ENCODE peak calls at places on chromosomes 6 and 20, in eight cellular contexts. One of them, this sample, is unnamed. For H3K4me1, the result is how much of the 10 kb centered on the place peaks cover.

GRCh38 chr6:111601875-111602274 is 3.8 kb downstream of the TRAF3IP2 start:
- DNase-seq in CD4-positive, CD25-positive, alpha-beta regulatory T cell: no peak
- DNase-seq in psoas muscle: no peak
- DNase-seq in fibroblast of lung: peak
- DNase-seq in SJSA1: no peak
- DNase-seq in mesendoderm: no peak
- DNase-seq in effector memory CD4-positive, alpha-beta T cell: no peak
- DNase-seq in upper lobe of right lung: no peak
- DNase-seq in this sample: no peak

GRCh38 chr20:17499041-17499440 is 32.1 kb downstream of the BFSP1 start:
- DNase-seq in CD4-positive, CD25-positive, alpha-beta regulatory T cell: no peak
- DNase-seq in psoas muscle: no peak
- DNase-seq in fibroblast of lung: no peak
- DNase-seq in SJSA1: no peak
- DNase-seq in mesendoderm: peak
- DNase-seq in effector memory CD4-positive, alpha-beta T cell: no peak
- DNase-seq in upper lobe of right lung: no peak
- DNase-seq in this sample: no peak

GRCh38 chr6:20919677-20920385 is 385.6 kb downstream of the CDKAL1 start:
- DNase-seq in CD4-positive, CD25-positive, alpha-beta regulatory T cell: no peak
- DNase-seq in psoas muscle: no peak
- DNase-seq in fibroblast of lung: peak
- DNase-seq in SJSA1: no peak
- DNase-seq in mesendoderm: peak
- DNase-seq in effector memory CD4-positive, alpha-beta T cell: no peak
- DNase-seq in upper lobe of right lung: no peak
- DNase-seq in this sample: no peak

GRCh38 chr20:51423810-51424209 is 118.7 kb downstream of the NFATC2 start:
- DNase-seq in CD4-positive, CD25-positive, alpha-beta regulatory T cell: no peak
- DNase-seq in psoas muscle: no peak
- DNase-seq in fibroblast of lung: no peak
- DNase-seq in SJSA1: no peak
- DNase-seq in mesendoderm: peak
- DNase-seq in effector memory CD4-positive, alpha-beta T cell: no peak
- DNase-seq in upper lobe of right lung: no peak
- DNase-seq in this sample: no peak

GRCh38 chr6:166221636-166222035 is 54.0 kb upstream of the TBXT start:
- DNase-seq in CD4-positive, CD25-positive, alpha-beta regulatory T cell: no peak
- DNase-seq in psoas muscle: no peak
- DNase-seq in fibroblast of lung: no peak
- DNase-seq in SJSA1: no peak
- DNase-seq in mesendoderm: no peak
- DNase-seq in effector memory CD4-positive, alpha-beta T cell: no peak
- DNase-seq in upper lobe of right lung: no peak
- DNase-seq in this sample: no peak

GRCh38 chr6:139587469-139587868 is 213.0 kb upstream of the CITED2 start:
- DNase-seq in CD4-positive, CD25-positive, alpha-beta regulatory T cell: no peak
- DNase-seq in psoas muscle: no peak
- DNase-seq in fibroblast of lung: peak
- DNase-seq in SJSA1: peak
- DNase-seq in mesendoderm: peak
- DNase-seq in effector memory CD4-positive, alpha-beta T cell: no peak
- DNase-seq in upper lobe of right lung: no peak
- DNase-seq in this sample: peak

GRCh38 chr20:48635791-48636267 is 192.0 kb downstream of the PREX1 start:
- DNase-seq in CD4-positive, CD25-positive, alpha-beta regulatory T cell: peak
- DNase-seq in psoas muscle: peak
- DNase-seq in fibroblast of lung: peak
- DNase-seq in SJSA1: peak
- DNase-seq in mesendoderm: peak
- DNase-seq in effector memory CD4-positive, alpha-beta T cell: peak
- DNase-seq in upper lobe of right lung: peak
- DNase-seq in this sample: peak

GRCh38 chr6:4910060-4910746 is 93.6 kb downstream of the RPP40 start:
- DNase-seq in CD4-positive, CD25-positive, alpha-beta regulatory T cell: no peak
- DNase-seq in psoas muscle: no peak
- DNase-seq in fibroblast of lung: no peak
- DNase-seq in SJSA1: no peak
- DNase-seq in mesendoderm: no peak
- DNase-seq in effector memory CD4-positive, alpha-beta T cell: no peak
- DNase-seq in upper lobe of right lung: no peak
- DNase-seq in this sample: no peak

GRCh38 chr6:155224031-155224451 is 39.8 kb upstream of the CLDN20 start:
- DNase-seq in CD4-positive, CD25-positive, alpha-beta regulatory T cell: peak
- DNase-seq in psoas muscle: no peak
- DNase-seq in fibroblast of lung: peak
- DNase-seq in SJSA1: peak
- DNase-seq in mesendoderm: no peak
- DNase-seq in effector memory CD4-positive, alpha-beta T cell: no peak
- DNase-seq in upper lobe of right lung: no peak
- DNase-seq in this sample: no peak

GRCh38 chr6:28488916-28489365 is 26.7 kb downstream of the GPX6 start:
- DNase-seq in CD4-positive, CD25-positive, alpha-beta regulatory T cell: no peak
- DNase-seq in psoas muscle: no peak
- DNase-seq in fibroblast of lung: peak
- DNase-seq in SJSA1: no peak
- DNase-seq in mesendoderm: peak
- DNase-seq in effector memory CD4-positive, alpha-beta T cell: no peak
- DNase-seq in upper lobe of right lung: no peak
- DNase-seq in this sample: peak

GRCh38 chr6:141878686-141879085 is 254.0 kb upstream of the GJE1 start:
- DNase-seq in CD4-positive, CD25-positive, alpha-beta regulatory T cell: no peak
- DNase-seq in psoas muscle: no peak
- DNase-seq in fibroblast of lung: no peak
- DNase-seq in SJSA1: no peak
- DNase-seq in mesendoderm: no peak
- DNase-seq in effector memory CD4-positive, alpha-beta T cell: no peak
- DNase-seq in upper lobe of right lung: no peak
- DNase-seq in this sample: no peak

GRCh38 chr6:45569210-45569945 is 191.6 kb upstream of the SUPT3H start:
- DNase-seq in CD4-positive, CD25-positive, alpha-beta regulatory T cell: no peak
- DNase-seq in psoas muscle: no peak
- DNase-seq in fibroblast of lung: no peak
- DNase-seq in SJSA1: peak
- DNase-seq in mesendoderm: no peak
- DNase-seq in effector memory CD4-positive, alpha-beta T cell: no peak
- DNase-seq in upper lobe of right lung: peak
- DNase-seq in this sample: no peak

GRCh38 chr20:20498081-20498861 is 130.4 kb downstream of the INSM1 start:
- DNase-seq in CD4-positive, CD25-positive, alpha-beta regulatory T cell: no peak
- DNase-seq in psoas muscle: no peak
- DNase-seq in fibroblast of lung: peak
- DNase-seq in SJSA1: no peak
- DNase-seq in mesendoderm: peak
- DNase-seq in effector memory CD4-positive, alpha-beta T cell: no peak
- DNase-seq in upper lobe of right lung: no peak
- DNase-seq in this sample: no peak

GRCh38 chr20:63843222-63843621 is 12.2 kb upstream of the ZBTB46 start:
- DNase-seq in CD4-positive, CD25-positive, alpha-beta regulatory T cell: no peak
- DNase-seq in psoas muscle: no peak
- DNase-seq in fibroblast of lung: no peak
- DNase-seq in SJSA1: no peak
- DNase-seq in mesendoderm: no peak
- DNase-seq in effector memory CD4-positive, alpha-beta T cell: no peak
- DNase-seq in upper lobe of right lung: no peak
- DNase-seq in this sample: no peak

GRCh38 chr6:16511048-16511660 is 250.1 kb downstream of the ATXN1 start:
- DNase-seq in CD4-positive, CD25-positive, alpha-beta regulatory T cell: no peak
- DNase-seq in psoas muscle: no peak
- DNase-seq in fibroblast of lung: peak
- DNase-seq in SJSA1: no peak
- DNase-seq in mesendoderm: peak
- DNase-seq in effector memory CD4-positive, alpha-beta T cell: no peak
- DNase-seq in upper lobe of right lung: no peak
- DNase-seq in this sample: no peak

GRCh38 chr6:3285049-3285639 is 26.4 kb downstream of the PSMG4 start:
- DNase-seq in CD4-positive, CD25-positive, alpha-beta regulatory T cell: no peak
- DNase-seq in psoas muscle: peak
- DNase-seq in fibroblast of lung: no peak
- DNase-seq in SJSA1: no peak
- DNase-seq in mesendoderm: no peak
- DNase-seq in effector memory CD4-positive, alpha-beta T cell: no peak
- DNase-seq in upper lobe of right lung: peak
- DNase-seq in this sample: no peak

GRCh38 chr20:760751-761417 is 7.4 kb downstream of the SLC52A3 start:
- DNase-seq in CD4-positive, CD25-positive, alpha-beta regulatory T cell: peak
- DNase-seq in psoas muscle: no peak
- DNase-seq in fibroblast of lung: no peak
- DNase-seq in SJSA1: no peak
- DNase-seq in mesendoderm: peak
- DNase-seq in effector memory CD4-positive, alpha-beta T cell: no peak
- DNase-seq in upper lobe of right lung: peak
- DNase-seq in this sample: no peak

GRCh38 chr20:8811801-8812594 is 256.9 kb upstream of the PLCB4 start:
- DNase-seq in CD4-positive, CD25-positive, alpha-beta regulatory T cell: no peak
- DNase-seq in psoas muscle: no peak
- DNase-seq in fibroblast of lung: no peak
- DNase-seq in SJSA1: no peak
- DNase-seq in mesendoderm: peak
- DNase-seq in effector memory CD4-positive, alpha-beta T cell: no peak
- DNase-seq in upper lobe of right lung: no peak
- DNase-seq in this sample: no peak

GRCh38 chr6:155089746-155090145 is 94.6 kb downstream of the TIAM2 start:
- DNase-seq in CD4-positive, CD25-positive, alpha-beta regulatory T cell: no peak
- DNase-seq in psoas muscle: no peak
- DNase-seq in fibroblast of lung: no peak
- DNase-seq in SJSA1: no peak
- DNase-seq in mesendoderm: no peak
- DNase-seq in effector memory CD4-positive, alpha-beta T cell: no peak
- DNase-seq in upper lobe of right lung: no peak
- DNase-seq in this sample: no peak

GRCh38 chr20:31695849-31696804 is 26.5 kb downstream of the BCL2L1 start:
- DNase-seq in CD4-positive, CD25-positive, alpha-beta regulatory T cell: no peak
- DNase-seq in psoas muscle: peak
- DNase-seq in fibroblast of lung: peak
- DNase-seq in SJSA1: peak
- DNase-seq in mesendoderm: no peak
- DNase-seq in effector memory CD4-positive, alpha-beta T cell: no peak
- DNase-seq in upper lobe of right lung: no peak
- DNase-seq in this sample: no peak

GRCh38 chr6:31009731-31010130 is 543 bp upstream of the MUC22 start:
- DNase-seq in CD4-positive, CD25-positive, alpha-beta regulatory T cell: no peak
- DNase-seq in psoas muscle: no peak
- DNase-seq in fibroblast of lung: no peak
- DNase-seq in SJSA1: no peak
- DNase-seq in mesendoderm: no peak
- DNase-seq in effector memory CD4-positive, alpha-beta T cell: no peak
- DNase-seq in upper lobe of right lung: no peak
- DNase-seq in this sample: no peak

GRCh38 chr20:347640-348484 is 951 bp downstream of the NRSN2 start:
- DNase-seq in CD4-positive, CD25-positive, alpha-beta regulatory T cell: peak
- DNase-seq in psoas muscle: peak
- DNase-seq in fibroblast of lung: peak
- DNase-seq in SJSA1: peak
- DNase-seq in mesendoderm: peak
- DNase-seq in effector memory CD4-positive, alpha-beta T cell: peak
- DNase-seq in upper lobe of right lung: peak
- DNase-seq in this sample: peak

GRCh38 chr6:15288856-15289255 is 43.0 kb downstream of the JARID2 start:
- DNase-seq in CD4-positive, CD25-positive, alpha-beta regulatory T cell: no peak
- DNase-seq in psoas muscle: no peak
- DNase-seq in fibroblast of lung: no peak
- DNase-seq in SJSA1: no peak
- DNase-seq in mesendoderm: no peak
- DNase-seq in effector memory CD4-positive, alpha-beta T cell: no peak
- DNase-seq in upper lobe of right lung: no peak
- DNase-seq in this sample: no peak
- H3K4me1 ChIP-seq in CD4-positive, CD25-positive, alpha-beta regulatory T cell: under half
- H3K4me1 ChIP-seq in psoas muscle: half or more
- H3K4me1 ChIP-seq in fibroblast of lung: under half
- H3K4me1 ChIP-seq in SJSA1: under half
- H3K4me1 ChIP-seq in mesendoderm: under half
- H3K4me1 ChIP-seq in effector memory CD4-positive, alpha-beta T cell: under half
- H3K4me1 ChIP-seq in upper lobe of right lung: under half
- H3K4me1 ChIP-seq in this sample: under half

DNA sequence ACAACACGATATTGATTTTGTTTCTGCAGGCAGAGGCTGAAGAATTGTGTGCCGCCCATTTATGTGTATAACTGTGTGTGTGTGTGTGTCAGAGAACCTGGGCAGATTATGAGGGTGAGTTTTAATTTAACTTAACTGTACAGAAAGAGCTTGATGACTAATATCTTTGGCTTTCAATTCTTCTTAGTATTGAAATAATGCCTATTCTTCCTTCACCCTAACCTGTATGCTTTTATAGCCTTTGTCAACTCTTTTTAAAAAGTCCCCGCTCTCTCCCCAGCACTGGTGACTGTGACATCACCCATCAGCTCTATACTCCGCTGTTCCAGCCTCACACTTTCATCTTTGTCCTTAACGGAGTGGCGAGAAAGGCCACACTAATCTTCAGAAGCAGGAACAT is 206.5 kb downstream of the CD83 start:
- DNase-seq in CD4-positive, CD25-positive, alpha-beta regulatory T cell: no peak
- DNase-seq in psoas muscle: no peak
- DNase-seq in fibroblast of lung: no peak
- DNase-seq in SJSA1: no peak
- DNase-seq in mesendoderm: no peak
- DNase-seq in effector memory CD4-positive, alpha-beta T cell: no peak
- DNase-seq in upper lobe of right lung: no peak
- DNase-seq in this sample: no peak
- H3K27ac ChIP-seq in CD4-positive, CD25-positive, alpha-beta regulatory T cell: no peak
- H3K27ac ChIP-seq in psoas muscle: no peak
- H3K27ac ChIP-seq in fibroblast of lung: no peak
- H3K27ac ChIP-seq in SJSA1: no peak
- H3K27ac ChIP-seq in mesendoderm: no peak
- H3K27ac ChIP-seq in effector memory CD4-positive, alpha-beta T cell: no peak
- H3K27ac ChIP-seq in upper lobe of right lung: no peak
- H3K27ac ChIP-seq in this sample: no peak

DNA sequence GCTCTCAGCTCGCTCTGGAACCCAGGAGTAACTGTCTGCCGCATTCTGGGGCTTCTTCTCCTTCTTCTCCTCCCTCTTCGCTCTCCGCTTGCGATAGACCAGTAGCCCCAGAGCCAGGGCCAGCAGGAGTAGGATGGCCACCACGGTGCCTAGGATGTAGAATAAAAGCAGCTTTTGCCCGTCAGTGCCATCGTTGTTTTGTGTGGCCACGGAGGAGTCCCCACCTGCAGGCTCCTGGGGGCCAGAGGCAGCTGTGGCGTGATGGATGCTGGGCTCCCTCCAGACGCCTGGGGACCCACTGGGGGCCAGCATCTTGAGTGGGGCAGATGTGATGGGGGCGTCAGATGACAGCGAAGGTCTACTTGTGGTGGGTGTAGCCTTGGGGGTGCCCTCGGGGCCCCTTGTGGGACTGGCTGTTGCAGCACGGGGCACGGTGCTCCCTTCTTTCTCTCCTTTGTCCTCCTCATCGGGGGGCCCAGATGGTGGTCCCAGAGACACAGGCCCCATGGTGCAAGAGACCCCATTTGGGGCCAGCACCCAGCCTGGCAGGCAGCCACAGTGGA is 1.8 kb downstream of the CD93 start:
- DNase-seq in CD4-positive, CD25-positive, alpha-beta regulatory T cell: no peak
- DNase-seq in psoas muscle: no peak
- DNase-seq in fibroblast of lung: no peak
- DNase-seq in SJSA1: no peak
- DNase-seq in mesendoderm: no peak
- DNase-seq in effector memory CD4-positive, alpha-beta T cell: no peak
- DNase-seq in upper lobe of right lung: no peak
- DNase-seq in this sample: no peak
- H3K4me1 ChIP-seq in CD4-positive, CD25-positive, alpha-beta regulatory T cell: under half
- H3K4me1 ChIP-seq in psoas muscle: under half
- H3K4me1 ChIP-seq in fibroblast of lung: under half
- H3K4me1 ChIP-seq in SJSA1: under half
- H3K4me1 ChIP-seq in mesendoderm: under half
- H3K4me1 ChIP-seq in effector memory CD4-positive, alpha-beta T cell: under half
- H3K4me1 ChIP-seq in upper lobe of right lung: under half
- H3K4me1 ChIP-seq in this sample: under half

GRCh38 chr20:47221036-47221625 is 135.4 kb downstream of the ZMYND8 start:
- DNase-seq in CD4-positive, CD25-positive, alpha-beta regulatory T cell: no peak
- DNase-seq in psoas muscle: peak
- DNase-seq in fibroblast of lung: no peak
- DNase-seq in SJSA1: no peak
- DNase-seq in mesendoderm: no peak
- DNase-seq in effector memory CD4-positive, alpha-beta T cell: no peak
- DNase-seq in upper lobe of right lung: no peak
- DNase-seq in this sample: no peak
- H3K27ac ChIP-seq in CD4-positive, CD25-positive, alpha-beta regulatory T cell: no peak
- H3K27ac ChIP-seq in psoas muscle: no peak
- H3K27ac ChIP-seq in fibroblast of lung: no peak
- H3K27ac ChIP-seq in SJSA1: no peak
- H3K27ac ChIP-seq in mesendoderm: no peak
- H3K27ac ChIP-seq in effector memory CD4-positive, alpha-beta T cell: no peak
- H3K27ac ChIP-seq in upper lobe of right lung: no peak
- H3K27ac ChIP-seq in this sample: no peak